ENCODE peak calls at places on chromosome 19, in five cellular contexts. V is HCT116, T is K562, B is H1, E is HepG2. O is an unnamed sample. For H3K36me3, the result is how much of the 10 kb centered on the place peaks cover.

GRCh38 chr19:49272204-49272603 is 52.8 kb downstream of the SLC6A16 start:
- DNase-seq in V (peak), T (no peak), B (no peak), E (no peak), O (no peak)

GRCh38 chr19:18932216-18932841 is 8.7 kb downstream of the HOMER3 start:
- DNase-seq in V (peak), T (peak), B (peak), E (no peak), O (no peak)

GRCh38 chr19:13082192-13083007 is 20.3 kb downstream of the LYL1 start:
- DNase-seq in V (no peak), T (peak), B (no peak), E (peak), O (no peak)

GRCh38 chr19:10583021-10583776 is 3.9 kb downstream of the AP1M2 start:
- DNase-seq in V (no peak), T (no peak), B (no peak), E (no peak), O (no peak)

GRCh38 chr19:14410775-14411134 is 8.4 kb downstream of the DDX39A start:
- DNase-seq in V (no peak), T (no peak), B (no peak), E (no peak), O (no peak)

GRCh38 chr19:1823020-1823419 is 10.9 kb upstream of the ATP8B3 start:
- DNase-seq in V (no peak), T (no peak), B (no peak), E (no peak), O (no peak)

GRCh38 chr19:14772995-14773394 is 5.4 kb downstream of the ADGRE2 start:
- DNase-seq in V (no peak), T (no peak), B (no peak), E (no peak), O (no peak)

GRCh38 chr19:13100031-13100588 is 2.5 kb downstream of the LYL1 start:
- DNase-seq in V (no peak), T (peak), B (no peak), E (no peak), O (peak)

GRCh38 chr19:13843104-13843921 is 33.6 kb upstream of the NANOS3 start:
- DNase-seq in V (no peak), T (no peak), B (peak), E (no peak), O (no peak)

GRCh38 chr19:28026636-28027035 is 1186.3 kb downstream of the UQCRFS1 start:
- DNase-seq in V (no peak), T (no peak), B (no peak), E (no peak), O (no peak)

GRCh38 chr19:28485300-28485699 is 727.7 kb downstream of the UQCRFS1 start:
- DNase-seq in V (no peak), T (peak), B (no peak), E (no peak), O (no peak)

GRCh38 chr19:33389574-33390119 is 16.1 kb downstream of the CEBPG start:
- DNase-seq in V (no peak), T (no peak), B (no peak), E (no peak), O (no peak)

GRCh38 chr19:52248256-52248655 is 21.1 kb upstream of the ZNF766 start:
- DNase-seq in V (peak), T (peak), B (peak), E (peak), O (no peak)

DNA sequence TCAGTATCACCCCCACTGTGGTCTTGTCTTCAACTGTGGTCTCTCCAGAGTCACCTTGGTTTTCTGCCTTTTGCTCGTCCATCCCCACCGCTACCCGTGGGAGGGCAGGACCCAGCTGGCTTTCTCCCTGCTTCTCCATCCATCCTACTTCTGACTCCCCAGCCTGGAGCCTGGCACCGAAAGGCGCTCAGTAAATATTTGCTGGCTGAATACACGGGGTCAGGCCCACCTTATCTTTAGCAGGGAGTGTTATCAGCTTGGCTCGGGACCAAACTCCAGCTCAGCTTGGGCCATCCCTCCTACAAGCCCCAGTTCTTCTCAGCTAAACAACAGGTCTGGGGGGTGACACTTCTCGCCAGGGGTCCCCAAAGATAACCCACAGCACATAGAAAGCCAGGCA is 62.0 kb upstream of the KLF2 start:
- DNase-seq in V (no peak), T (peak), B (no peak), E (peak), O (no peak)
- TF ChIP-seq SP1 in V (no peak), T (no peak), B (no peak), E (no peak), O (no peak)

GRCh38 chr19:45526143-45526542 is 18.9 kb downstream of the VASP start:
- DNase-seq in V (no peak), T (peak), B (peak), E (peak), O (no peak)

GRCh38 chr19:45518469-45518826 is 11.2 kb downstream of the VASP start:
- DNase-seq in V (no peak), T (no peak), B (no peak), E (no peak), O (no peak)

GRCh38 chr19:45523642-45524256 is 16.5 kb downstream of the VASP start:
- DNase-seq in V (peak), T (peak), B (peak), E (peak), O (peak)

GRCh38 chr19:45524575-45525129 is 17.4 kb downstream of the VASP start:
- DNase-seq in V (no peak), T (no peak), B (no peak), E (no peak), O (no peak)

GRCh38 chr19:45522010-45522941 is 15.0 kb downstream of the VASP start:
- DNase-seq in V (no peak), T (no peak), B (no peak), E (no peak), O (no peak)
- H3K36me3 ChIP-seq in V (under half), T (half or more), B (half or more), E (half or more), O (under half)

GRCh38 chr19:8501968-8502367 is 472 bp downstream of the PRAM1 start:
- DNase-seq in V (no peak), T (peak), B (no peak), E (no peak), O (no peak)
- TF ChIP-seq SP1 in V (no peak), T (no peak), B (no peak), E (no peak), O (no peak)

GRCh38 chr19:50981587-50982146 is 2.0 kb downstream of the KLK7 start:
- DNase-seq in V (no peak), T (no peak), B (no peak), E (no peak), O (no peak)
- H3K36me3 ChIP-seq in V (under half), T (under half), B (under half), E (under half), O (under half)

DNA sequence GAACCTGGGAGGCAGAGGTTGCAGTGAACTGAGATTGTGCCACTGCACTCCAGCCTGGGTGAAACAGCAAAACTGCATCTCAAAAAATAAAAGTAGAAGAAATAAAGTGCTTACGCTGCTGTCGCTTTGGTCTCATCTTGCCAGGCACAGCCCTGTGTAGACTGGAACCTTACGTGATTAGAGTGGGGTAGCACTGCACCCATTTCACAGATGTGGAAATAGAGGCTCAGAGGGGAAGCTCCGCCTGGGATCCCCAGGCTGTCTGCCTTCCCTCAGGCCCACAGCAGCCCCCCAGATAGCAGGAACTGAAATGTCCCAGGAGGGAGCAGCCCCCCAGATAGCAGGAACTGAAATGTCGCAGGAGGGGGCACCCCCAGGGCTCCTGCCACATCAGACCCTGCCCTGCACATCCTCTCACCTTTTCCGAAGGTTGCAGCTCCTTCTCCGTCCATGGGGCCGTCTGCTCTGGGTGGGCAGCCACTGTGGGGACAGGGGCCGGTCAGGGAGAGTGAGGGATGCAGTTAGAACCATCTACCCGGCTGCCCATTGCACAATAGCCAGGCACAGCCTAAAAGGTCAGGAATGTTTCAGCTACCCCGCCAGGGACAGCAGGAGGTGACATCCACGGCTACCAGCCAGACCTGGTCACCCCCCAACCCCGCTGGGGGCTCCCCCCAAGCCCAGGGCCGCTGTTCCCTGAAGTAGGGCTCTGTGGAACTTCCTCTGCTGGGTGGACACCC is 1.9 kb downstream of the PLIN4 start:
- DNase-seq in V (no peak), T (no peak), B (peak), E (no peak), O (no peak)
- TF ChIP-seq SP1 in V (no peak), T (no peak), B (no peak), E (no peak), O (no peak)

GRCh38 chr19:5916201-5916708 is 2.2 kb downstream of the CAPS start:
- DNase-seq in V (no peak), T (no peak), B (no peak), E (no peak), O (no peak)
- H3K36me3 ChIP-seq in V (under half), T (half or more), B (under half), E (under half), O (under half)

GRCh38 chr19:47613165-47614146 is 4.5 kb downstream of the BICRA start:
- DNase-seq in V (no peak), T (peak), B (peak), E (no peak), O (no peak)
- TF ChIP-seq SP1 in V (no peak), T (no peak), B (peak), E (no peak), O (no peak)